ENCODE peak calls at places on chromosomes 13 and 19, in four cellular contexts. V is activated T-cell treated with anti-CD3 and anti-CD28 coated beads, Interleukin-2, amount 50 U/mL, for 72 hours; O is ascending aorta; F is Peyer's patch. Z is an unnamed sample.

GRCh38 chr13:40486518-40487163 is 179.8 kb downstream of the FOXO1 start:
- DNase-seq in V (no peak), O (peak; percentile 53), F (no peak), Z (no peak)

GRCh38 chr19:44807162-44807561 is 1.7 kb upstream of the BCAM start:
- DNase-seq in V (no peak), O (no peak), F (peak; percentile 80), Z (no peak)

GRCh38 chr19:46546194-46546896 is 50.7 kb upstream of the PNMA8B start:
- DNase-seq in V (no peak), O (peak; percentile 62), F (no peak), Z (peak; percentile 18)

GRCh38 chr13:111129465-111130110 is 14.5 kb downstream of the ARHGEF7 start:
- DNase-seq in V (no peak), O (no peak), F (no peak), Z (no peak)

GRCh38 chr13:33052446-33052845 is 36.2 kb downstream of the KL start:
- DNase-seq in V (no peak), O (no peak), F (no peak), Z (no peak)

GRCh38 chr13:113997845-113998751 is 24.2 kb upstream of the C13orf46 start:
- DNase-seq in V (no peak), O (peak; percentile 83), F (no peak), Z (no peak)

GRCh38 chr13:93797463-93797862 is 570.9 kb downstream of the GPC6 start:
- DNase-seq in V (no peak), O (no peak), F (no peak), Z (no peak)

GRCh38 chr13:65914707-65915106 is 1315.4 kb downstream of the PCDH9 start:
- DNase-seq in V (no peak), O (no peak), F (no peak), Z (no peak)

GRCh38 chr19:3073159-3073563 is 10.9 kb upstream of the TLE5 start:
- DNase-seq in V (no peak), O (no peak), F (no peak), Z (no peak)

GRCh38 chr13:33017410-33017929 is 1.2 kb downstream of the KL start:
- DNase-seq in V (peak; percentile 70), O (peak; percentile 75), F (peak; percentile 54), Z (no peak)

GRCh38 chr13:98143157-98143553 is 261 bp downstream of the FARP1 start:
- DNase-seq in V (no peak), O (no peak), F (peak; percentile 55), Z (no peak)

GRCh38 chr19:16025108-16026101 is 50.9 kb upstream of the TPM4 start:
- DNase-seq in V (no peak), O (peak; percentile 62), F (peak; percentile 54), Z (no peak)

GRCh38 chr19:12881172-12881808 is at the start of gene DNASE2:
- DNase-seq in V (peak; percentile 94), O (peak; percentile 98), F (peak; percentile 90), Z (peak; percentile 96)

GRCh38 chr19:14073925-14074838 is 1.6 kb downstream of the MISP3 start:
- DNase-seq in V (peak; percentile 40), O (no peak), F (peak; percentile 81), Z (peak; percentile 55)

GRCh38 chr13:102710261-102710679 is 15.4 kb upstream of the METTL21C start:
- DNase-seq in V (no peak), O (no peak), F (no peak), Z (no peak)

GRCh38 chr13:97254809-97255208 is 32.7 kb downstream of the MBNL2 start:
- DNase-seq in V (no peak), O (no peak), F (no peak), Z (no peak)

GRCh38 chr19:5250127-5250659 is 90.4 kb downstream of the PTPRS start:
- DNase-seq in V (no peak), O (peak; percentile 87), F (no peak), Z (no peak)

GRCh38 chr13:28494537-28494860 is 429 bp downstream of the FLT1 start:
- DNase-seq in V (peak; percentile 28), O (no peak), F (no peak), Z (no peak)

GRCh38 chr13:98403076-98403475 is 173.8 kb downstream of the STK24 start:
- DNase-seq in V (no peak), O (no peak), F (no peak), Z (no peak)

GRCh38 chr19:46606019-46606418 is 4.9 kb downstream of the CALM3 start:
- DNase-seq in V (no peak), O (peak; percentile 56), F (no peak), Z (no peak)

GRCh38 chr19:7744199-7744786 is 3.0 kb downstream of the CD209 start:
- DNase-seq in V (no peak), O (no peak), F (no peak), Z (no peak)

GRCh38 chr19:12666305-12667048 is at the start of the genes MAN2B1 and WDR83:
- DNase-seq in V (peak; percentile 83), O (peak; percentile 89), F (peak; percentile 90), Z (peak; percentile 85)

GRCh38 chr19:16778796-16779411 is 50.3 kb upstream of the SIN3B start:
- DNase-seq in V (peak; percentile 53), O (no peak), F (no peak), Z (peak; percentile 52)

Z was measured in DND-41.